ENCODE peak calls at places on chromosomes 1 and 21, in nine cellular contexts. U is CD8-positive, alpha-beta memory T cell; M is SK-N-SH; A is right cardiac atrium; Q is kidney; R is K562; X is psoas muscle; S is CD4-positive, CD25-positive, alpha-beta regulatory T cell; G is dorsolateral prefrontal cortex. B is an unnamed sample.

GRCh38 chr21:41235214-41235613 is 67.3 kb downstream of the BACE2 start:
- DNase-seq in U (no peak), M (no peak), A (no peak), Q (no peak), R (no peak), X (no peak), S (no peak), G (no peak), B (no peak)

GRCh38 chr1:91900538-91900937 is 14.6 kb upstream of the TGFBR3 start:
- DNase-seq in U (no peak), M (no peak), A (no peak), Q (no peak), R (no peak), X (no peak), S (no peak), G (no peak), B (no peak)

GRCh38 chr1:193606035-193606434 is 419.6 kb upstream of the B3GALT2 start:
- DNase-seq in U (no peak), M (no peak), A (no peak), Q (no peak), R (no peak), X (no peak), S (no peak), G (no peak), B (no peak)

GRCh38 chr1:21295059-21295401 is 4.8 kb upstream of the ECE1 start:
- DNase-seq in U (no peak), M (no peak), A (no peak), Q (no peak), R (no peak), X (no peak), S (peak), G (no peak), B (no peak)

GRCh38 chr1:236861560-236862230 is 66.6 kb downstream of the MTR start:
- DNase-seq in U (no peak), M (no peak), A (no peak), Q (no peak), R (no peak), X (no peak), S (no peak), G (no peak), B (no peak)

GRCh38 chr1:15262711-15263110 is 15.7 kb downstream of the FHAD1 start:
- DNase-seq in U (no peak), M (no peak), A (no peak), Q (no peak), R (no peak), X (no peak), S (no peak), G (no peak), B (no peak)

GRCh38 chr1:109959974-109960744 is 24.4 kb upstream of the AHCYL1 start:
- DNase-seq in U (no peak), M (no peak), A (no peak), Q (no peak), R (no peak), X (no peak), S (no peak), G (no peak), B (no peak)

GRCh38 chr1:223105568-223105967 is 37.5 kb downstream of the TLR5 start:
- DNase-seq in U (no peak), M (no peak), A (no peak), Q (no peak), R (no peak), X (no peak), S (no peak), G (no peak), B (no peak)

GRCh38 chr1:40045766-40046165 is 5.2 kb downstream of the CAP1 start:
- DNase-seq in U (no peak), M (no peak), A (no peak), Q (no peak), R (no peak), X (no peak), S (no peak), G (no peak), B (no peak)

GRCh38 chr1:207842506-207842905 is 68.4 kb downstream of the CD34 start:
- DNase-seq in U (no peak), M (no peak), A (no peak), Q (no peak), R (no peak), X (no peak), S (no peak), G (no peak), B (peak)

GRCh38 chr1:207845109-207845508 is 65.8 kb downstream of the CD34 start:
- DNase-seq in U (no peak), M (no peak), A (no peak), Q (no peak), R (no peak), X (no peak), S (no peak), G (no peak), B (peak)

GRCh38 chr1:207847116-207847515 is 63.8 kb downstream of the CD34 start:
- DNase-seq in U (no peak), M (no peak), A (no peak), Q (no peak), R (no peak), X (no peak), S (no peak), G (no peak), B (peak)

GRCh38 chr1:207841907-207842306 is 69.0 kb downstream of the CD34 start:
- DNase-seq in U (no peak), M (no peak), A (no peak), Q (no peak), R (no peak), X (no peak), S (no peak), G (no peak), B (peak)

GRCh38 chr1:207844374-207844773 is 66.6 kb downstream of the CD34 start:
- DNase-seq in U (no peak), M (no peak), A (no peak), Q (no peak), R (no peak), X (no peak), S (no peak), G (no peak), B (peak)
- H3K27ac ChIP-seq in U (no peak), M (no peak), A (no peak), Q (no peak), R (no peak), X (peak), S (no peak), G (no peak), B (no peak)

GRCh38 chr1:167821356-167821685 is 92.6 kb downstream of the ADCY10 start:
- DNase-seq in U (no peak), M (no peak), A (no peak), Q (no peak), R (no peak), X (no peak), S (no peak), G (no peak), B (no peak)

GRCh38 chr1:167812972-167813371 is 91.2 kb downstream of the MPZL1 start:
- DNase-seq in U (no peak), M (no peak), A (no peak), Q (no peak), R (no peak), X (no peak), S (no peak), G (no peak), B (no peak)

GRCh38 chr1:167820684-167821355 is 93.1 kb downstream of the ADCY10 start:
- DNase-seq in U (no peak), M (no peak), A (no peak), Q (no peak), R (no peak), X (no peak), S (no peak), G (no peak), B (no peak)

GRCh38 chr1:167819849-167820683 is 93.9 kb downstream of the ADCY10 start:
- DNase-seq in U (no peak), M (peak), A (peak), Q (peak), R (peak), X (peak), S (no peak), G (peak), B (peak)

GRCh38 chr1:167815650-167816049 is 93.9 kb downstream of the MPZL1 start:
- DNase-seq in U (no peak), M (no peak), A (no peak), Q (no peak), R (no peak), X (no peak), S (no peak), G (no peak), B (no peak)
- H3K4me3 ChIP-seq in U (no peak), M (no peak), A (no peak), Q (no peak), R (no peak), X (no peak), S (no peak), G (no peak), B (no peak)

GRCh38 chr1:4801192-4801924 is 146.9 kb downstream of the AJAP1 start:
- DNase-seq in U (no peak), M (no peak), A (peak), Q (peak), R (no peak), X (peak), S (no peak), G (peak), B (peak)

GRCh38 chr1:4796161-4796998 is 142.0 kb downstream of the AJAP1 start:
- DNase-seq in U (no peak), M (no peak), A (no peak), Q (no peak), R (no peak), X (no peak), S (no peak), G (no peak), B (peak)

GRCh38 chr1:4797429-4797828 is 143.0 kb downstream of the AJAP1 start:
- DNase-seq in U (no peak), M (no peak), A (no peak), Q (no peak), R (no peak), X (no peak), S (no peak), G (no peak), B (peak)

GRCh38 chr1:4794020-4794780 is 139.8 kb downstream of the AJAP1 start:
- DNase-seq in U (no peak), M (peak), A (no peak), Q (no peak), R (no peak), X (no peak), S (no peak), G (no peak), B (no peak)

GRCh38 chr1:4796999-4797375 is 142.6 kb downstream of the AJAP1 start:
- DNase-seq in U (no peak), M (no peak), A (no peak), Q (no peak), R (no peak), X (no peak), S (no peak), G (no peak), B (peak)
- H3K27ac ChIP-seq in U (no peak), M (no peak), A (no peak), Q (no peak), R (no peak), X (no peak), S (no peak), G (no peak), B (no peak)

GRCh38 chr1:26747048-26747447 is 40.7 kb upstream of the PIGV start:
- DNase-seq in U (no peak), M (no peak), A (no peak), Q (no peak), R (no peak), X (no peak), S (no peak), G (no peak), B (no peak)

GRCh38 chr1:26740958-26741357 is 45.1 kb downstream of the ARID1A start:
- DNase-seq in U (no peak), M (no peak), A (no peak), Q (no peak), R (no peak), X (no peak), S (no peak), G (no peak), B (no peak)

GRCh38 chr1:26745191-26745590 is 42.6 kb upstream of the PIGV start:
- DNase-seq in U (no peak), M (no peak), A (no peak), Q (no peak), R (no peak), X (no peak), S (no peak), G (no peak), B (no peak)

GRCh38 chr1:26743426-26744059 is 44.2 kb upstream of the PIGV start:
- DNase-seq in U (no peak), M (no peak), A (no peak), Q (no peak), R (no peak), X (no peak), S (no peak), G (no peak), B (no peak)

GRCh38 chr1:26744075-26744958 is 43.4 kb upstream of the PIGV start:
- DNase-seq in U (peak), M (peak), A (peak), Q (peak), R (peak), X (peak), S (peak), G (no peak), B (no peak)
- H3K4me3 ChIP-seq in U (peak), M (no peak), A (no peak), Q (no peak), R (no peak), X (no peak), S (peak), G (no peak), B (peak)

GRCh38 chr1:6258675-6259074 is 2.2 kb downstream of the GPR153 start:
- DNase-seq in U (no peak), M (no peak), A (no peak), Q (no peak), R (no peak), X (no peak), S (no peak), G (no peak), B (no peak)
- H3K27ac ChIP-seq in U (no peak), M (no peak), A (no peak), Q (no peak), R (no peak), X (no peak), S (no peak), G (no peak), B (no peak)

B was measured in coronary artery.